ENCODE peak calls at places on chromosomes 3 and 15, in six cellular contexts. O is CD8-positive, alpha-beta memory T cell; K is neural progenitor cell; P is COR-L47; B is Caco-2; X is putamen. G is an unnamed sample.

GRCh38 chr3:132079150-132079549 is 44.3 kb upstream of the CPNE4 start:
- DNase-seq in O (no peak), K (no peak), P (no peak), B (no peak), X (no peak), G (no peak)

GRCh38 chr3:131535596-131535995 is 32.8 kb upstream of the MRPL3 start:
- DNase-seq in O (no peak), K (no peak), P (no peak), B (no peak), X (no peak), G (no peak)

GRCh38 chr3:172103724-172104123 is 64.3 kb downstream of the FNDC3B start:
- DNase-seq in O (no peak), K (no peak), P (no peak), B (no peak), X (no peak), G (no peak)

GRCh38 chr3:158528306-158528705 is 42.7 kb upstream of the MLF1 start:
- DNase-seq in O (no peak), K (no peak), P (peak; percentile 9), B (no peak), X (no peak), G (no peak)

GRCh38 chr3:46923559-46924350 is 46.2 kb downstream of the PTH1R start:
- DNase-seq in O (peak; percentile 28), K (peak; percentile 69), P (no peak), B (peak; percentile 69), X (no peak), G (peak; percentile 42)

GRCh38 chr3:2036096-2036495 is 62.6 kb upstream of the CNTN4 start:
- DNase-seq in O (no peak), K (no peak), P (no peak), B (no peak), X (no peak), G (no peak)

GRCh38 chr3:198080521-198081384 is 120.7 kb downstream of the LMLN start:
- DNase-seq in O (peak; percentile 76), K (peak; percentile 95), P (peak; percentile 52), B (peak; percentile 88), X (peak; percentile 42), G (peak; percentile 56)

GRCh38 chr3:14178247-14179113 is at the start of the genes LSM3 and XPC:
- DNase-seq in O (peak; percentile 99), K (peak; percentile 98), P (peak; percentile 87), B (peak; percentile 98), X (peak; percentile 99), G (peak; percentile 94)

GRCh38 chr15:32688151-32688639 is 29.6 kb upstream of the GREM1 start:
- DNase-seq in O (no peak), K (no peak), P (peak; percentile 97), B (no peak), X (no peak), G (no peak)

GRCh38 chr3:136818191-136818850 is 605 bp upstream of the SLC35G2 start:
- DNase-seq in O (peak; percentile 7), K (peak; percentile 13), P (no peak), B (peak; percentile 5), X (no peak), G (peak; percentile 12)

GRCh38 chr3:40584625-40585189 is 59.9 kb downstream of the ZNF621 start:
- DNase-seq in O (peak; percentile 41), K (peak; percentile 93), P (peak; percentile 25), B (peak; percentile 82), X (peak; percentile 67), G (peak; percentile 76)

GRCh38 chr3:151615464-151615863 is 118.3 kb upstream of the AADACL2 start:
- DNase-seq in O (no peak), K (no peak), P (no peak), B (no peak), X (no peak), G (no peak)

GRCh38 chr3:126111566-126112475 is 27.9 kb upstream of the SLC41A3 start:
- DNase-seq in O (no peak), K (no peak), P (no peak), B (no peak), X (no peak), G (no peak)

GRCh38 chr3:136893848-136894443 is 31.9 kb downstream of the NCK1 start:
- DNase-seq in O (no peak), K (no peak), P (no peak), B (no peak), X (no peak), G (no peak)

GRCh38 chr3:42376397-42376798 is 34.0 kb downstream of the LYZL4 start:
- DNase-seq in O (no peak), K (no peak), P (peak; percentile 72), B (no peak), X (no peak), G (no peak)

GRCh38 chr15:81160312-81161214 is 26.5 kb downstream of the CFAP161 start:
- DNase-seq in O (no peak), K (no peak), P (peak; percentile 53), B (no peak), X (no peak), G (no peak)

GRCh38 chr15:57948554-57949289 is 116.8 kb downstream of the ALDH1A2 start:
- DNase-seq in O (no peak), K (no peak), P (no peak), B (no peak), X (no peak), G (no peak)

GRCh38 chr3:179421500-179421899 is 29.8 kb downstream of the GNB4 start:
- DNase-seq in O (no peak), K (peak; percentile 35), P (peak; percentile 7), B (peak; percentile 27), X (peak; percentile 35), G (peak; percentile 11)

GRCh38 chr3:76941376-76941775 is 98.5 kb upstream of the ROBO2 start:
- DNase-seq in O (no peak), K (no peak), P (no peak), B (no peak), X (no peak), G (no peak)

GRCh38 chr15:76932090-76932966 is 779 bp downstream of the RCN2 start:
- DNase-seq in O (no peak), K (peak; percentile 42), P (no peak), B (no peak), X (no peak), G (no peak)

GRCh38 chr3:46709721-46710120 is 7.9 kb downstream of the PRSS50 start:
- DNase-seq in O (no peak), K (no peak), P (no peak), B (no peak), X (no peak), G (no peak)

GRCh38 chr3:195149292-195149691 is 121.7 kb downstream of the XXYLT1 start:
- DNase-seq in O (no peak), K (no peak), P (no peak), B (no peak), X (no peak), G (no peak)

GRCh38 chr15:48796930-48797329 is 13.9 kb downstream of the CEP152 start:
- DNase-seq in O (no peak), K (no peak), P (no peak), B (no peak), X (no peak), G (no peak)

GRCh38 chr15:80107774-80108173 is 45.0 kb upstream of the FAH start:
- DNase-seq in O (no peak), K (no peak), P (no peak), B (no peak), X (no peak), G (no peak)

GRCh38 chr3:48232734-48233133 is 8.2 kb upstream of the ZNF589 start:
- DNase-seq in O (peak; percentile 38), K (peak; percentile 86), P (peak; percentile 60), B (peak; percentile 85), X (peak; percentile 71), G (peak; percentile 92)

GRCh38 chr3:173785004-173785403 is 387.5 kb downstream of the NLGN1 start:
- DNase-seq in O (no peak), K (peak; percentile 67), P (no peak), B (peak; percentile 4), X (peak; percentile 6), G (peak; percentile 9)

GRCh38 chr3:176562381-176562780 is 634.9 kb downstream of the TBL1XR1 start:
- DNase-seq in O (no peak), K (peak; percentile 67), P (peak; percentile 72), B (no peak), X (no peak), G (no peak)

GRCh38 chr3:113165841-113166240 is 45.5 kb upstream of the BOC start:
- DNase-seq in O (no peak), K (no peak), P (no peak), B (no peak), X (no peak), G (no peak)